ENCODE peak calls at places on chromosome 4, in nine cellular contexts. One of them, this sample, is unnamed.

GRCh38 chr4:126404549-126404948 is 1089.8 kb downstream of the FAT4 start:
- DNase-seq in thyroid gland: no peak
- DNase-seq in K562: no peak
- DNase-seq in heart left ventricle: no peak
- DNase-seq in breast epithelium: no peak
- DNase-seq in body of pancreas: no peak
- DNase-seq in spleen: no peak
- DNase-seq in gastrocnemius medialis: no peak
- DNase-seq in ovary: no peak
- DNase-seq in this sample: no peak

GRCh38 chr4:108828620-108829019 is 65.8 kb upstream of the ETNPPL start:
- DNase-seq in K562: peak
- DNase-seq in heart left ventricle: no peak
- DNase-seq in breast epithelium: no peak
- DNase-seq in ovary: no peak
- DNase-seq in gastrocnemius medialis: no peak
- DNase-seq in thyroid gland: no peak
- DNase-seq in body of pancreas: no peak
- DNase-seq in spleen: no peak
- DNase-seq in this sample: no peak

GRCh38 chr4:1401409-1402020 is 4.7 kb downstream of the NKX1-1 start:
- DNase-seq in ovary: no peak
- DNase-seq in gastrocnemius medialis: no peak
- DNase-seq in K562: no peak
- DNase-seq in breast epithelium: no peak
- DNase-seq in spleen: peak
- DNase-seq in thyroid gland: no peak
- DNase-seq in heart left ventricle: no peak
- DNase-seq in body of pancreas: peak
- DNase-seq in this sample: no peak

GRCh38 chr4:172892300-172892699 is 276.3 kb upstream of the GALNT7 start:
- DNase-seq in K562: peak
- DNase-seq in spleen: no peak
- DNase-seq in body of pancreas: no peak
- DNase-seq in ovary: no peak
- DNase-seq in breast epithelium: no peak
- DNase-seq in heart left ventricle: no peak
- DNase-seq in gastrocnemius medialis: no peak
- DNase-seq in thyroid gland: no peak
- DNase-seq in this sample: no peak

GRCh38 chr4:6421397-6421796 is 51.0 kb downstream of the PPP2R2C start:
- DNase-seq in gastrocnemius medialis: no peak
- DNase-seq in ovary: no peak
- DNase-seq in K562: no peak
- DNase-seq in heart left ventricle: no peak
- DNase-seq in breast epithelium: no peak
- DNase-seq in spleen: no peak
- DNase-seq in thyroid gland: no peak
- DNase-seq in body of pancreas: no peak
- DNase-seq in this sample: no peak

GRCh38 chr4:82017680-82018079 is 356.1 kb downstream of the HNRNPD start:
- DNase-seq in spleen: no peak
- DNase-seq in gastrocnemius medialis: no peak
- DNase-seq in heart left ventricle: no peak
- DNase-seq in body of pancreas: no peak
- DNase-seq in breast epithelium: no peak
- DNase-seq in ovary: no peak
- DNase-seq in K562: peak
- DNase-seq in thyroid gland: no peak
- DNase-seq in this sample: no peak

GRCh38 chr4:38529189-38530115 is 134.5 kb upstream of the KLF3 start:
- DNase-seq in ovary: no peak
- DNase-seq in gastrocnemius medialis: peak
- DNase-seq in heart left ventricle: peak
- DNase-seq in breast epithelium: no peak
- DNase-seq in spleen: peak
- DNase-seq in thyroid gland: peak
- DNase-seq in K562: peak
- DNase-seq in body of pancreas: peak
- DNase-seq in this sample: no peak

GRCh38 chr4:144712775-144713174 is 66.8 kb downstream of the HHIP start:
- DNase-seq in ovary: no peak
- DNase-seq in thyroid gland: no peak
- DNase-seq in gastrocnemius medialis: no peak
- DNase-seq in heart left ventricle: no peak
- DNase-seq in K562: no peak
- DNase-seq in body of pancreas: no peak
- DNase-seq in spleen: no peak
- DNase-seq in breast epithelium: no peak
- DNase-seq in this sample: no peak

GRCh38 chr4:38583102-38583501 is 80.9 kb upstream of the KLF3 start:
- DNase-seq in spleen: no peak
- DNase-seq in gastrocnemius medialis: no peak
- DNase-seq in K562: no peak
- DNase-seq in body of pancreas: no peak
- DNase-seq in ovary: no peak
- DNase-seq in breast epithelium: no peak
- DNase-seq in thyroid gland: no peak
- DNase-seq in heart left ventricle: no peak
- DNase-seq in this sample: no peak

DNA sequence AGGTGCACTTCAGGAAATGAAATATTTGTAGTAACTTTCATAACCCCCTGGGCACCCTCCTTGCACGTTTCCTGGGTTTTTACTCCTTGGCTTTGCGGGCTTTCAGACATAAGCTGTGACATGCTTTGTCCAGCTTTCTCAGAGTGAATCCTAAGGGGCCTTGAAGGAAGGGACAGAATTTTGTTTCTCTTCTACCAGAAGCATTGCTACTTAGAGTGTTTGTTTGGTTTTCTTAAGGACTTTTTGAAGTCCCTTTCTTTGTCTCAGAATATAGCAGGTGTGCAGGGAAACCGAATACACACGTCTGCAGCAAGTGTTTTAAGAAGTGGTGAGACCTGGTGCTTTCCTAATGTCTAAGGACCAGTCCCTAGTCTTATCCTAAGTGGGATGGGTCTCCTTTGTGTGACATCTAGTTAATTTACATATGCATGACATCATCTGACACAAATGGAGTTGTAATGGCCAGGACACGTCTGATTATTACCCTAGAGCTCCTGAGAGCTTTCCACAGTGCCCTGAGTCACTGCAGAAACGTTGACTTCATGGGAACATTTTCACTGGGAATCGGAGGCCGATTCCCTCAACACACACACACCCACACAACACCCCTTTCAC is 1.3 kb downstream of the FAM149A start:
- DNase-seq in spleen: no peak
- DNase-seq in body of pancreas: peak
- DNase-seq in heart left ventricle: no peak
- DNase-seq in gastrocnemius medialis: no peak
- DNase-seq in thyroid gland: no peak
- DNase-seq in breast epithelium: no peak
- DNase-seq in ovary: no peak
- DNase-seq in K562: no peak
- DNase-seq in this sample: no peak
- TF ChIP-seq POLR2A in spleen: no peak
- TF ChIP-seq POLR2A in body of pancreas: peak
- TF ChIP-seq POLR2A in heart left ventricle: no peak
- TF ChIP-seq POLR2A in gastrocnemius medialis: no peak
- TF ChIP-seq POLR2A in thyroid gland: peak
- TF ChIP-seq POLR2A in breast epithelium: no peak
- TF ChIP-seq POLR2A in ovary: no peak
- TF ChIP-seq POLR2A in K562: no peak
- TF ChIP-seq POLR2A in this sample: no peak

GRCh38 chr4:83112239-83112638 is 2.3 kb downstream of the PLAC8 start:
- DNase-seq in breast epithelium: no peak
- DNase-seq in body of pancreas: no peak
- DNase-seq in thyroid gland: no peak
- DNase-seq in gastrocnemius medialis: no peak
- DNase-seq in heart left ventricle: no peak
- DNase-seq in spleen: no peak
- DNase-seq in ovary: no peak
- DNase-seq in K562: no peak
- DNase-seq in this sample: no peak
- H3K4me3 ChIP-seq in breast epithelium: no peak
- H3K4me3 ChIP-seq in body of pancreas: no peak
- H3K4me3 ChIP-seq in thyroid gland: no peak
- H3K4me3 ChIP-seq in gastrocnemius medialis: no peak
- H3K4me3 ChIP-seq in heart left ventricle: no peak
- H3K4me3 ChIP-seq in spleen: peak
- H3K4me3 ChIP-seq in ovary: no peak
- H3K4me3 ChIP-seq in K562: no peak
- H3K4me3 ChIP-seq in this sample: no peak

GRCh38 chr4:10093273-10093621 is 23.4 kb downstream of the WDR1 start:
- DNase-seq in gastrocnemius medialis: no peak
- DNase-seq in spleen: no peak
- DNase-seq in body of pancreas: no peak
- DNase-seq in K562: no peak
- DNase-seq in thyroid gland: no peak
- DNase-seq in breast epithelium: no peak
- DNase-seq in ovary: no peak
- DNase-seq in heart left ventricle: no peak
- DNase-seq in this sample: no peak
- TF ChIP-seq POLR2A in gastrocnemius medialis: no peak
- TF ChIP-seq POLR2A in spleen: no peak
- TF ChIP-seq POLR2A in body of pancreas: no peak
- TF ChIP-seq POLR2A in K562: no peak
- TF ChIP-seq POLR2A in thyroid gland: no peak
- TF ChIP-seq POLR2A in breast epithelium: no peak
- TF ChIP-seq POLR2A in ovary: no peak
- TF ChIP-seq POLR2A in heart left ventricle: no peak
- TF ChIP-seq POLR2A in this sample: no peak

GRCh38 chr4:59553739-59554126 is 1646.4 kb upstream of the ADGRL3 start:
- DNase-seq in thyroid gland: no peak
- DNase-seq in breast epithelium: no peak
- DNase-seq in gastrocnemius medialis: no peak
- DNase-seq in body of pancreas: no peak
- DNase-seq in heart left ventricle: no peak
- DNase-seq in spleen: no peak
- DNase-seq in ovary: no peak
- DNase-seq in K562: no peak
- DNase-seq in this sample: no peak
- H3K4me3 ChIP-seq in thyroid gland: no peak
- H3K4me3 ChIP-seq in breast epithelium: peak
- H3K4me3 ChIP-seq in gastrocnemius medialis: no peak
- H3K4me3 ChIP-seq in body of pancreas: no peak
- H3K4me3 ChIP-seq in heart left ventricle: no peak
- H3K4me3 ChIP-seq in spleen: no peak
- H3K4me3 ChIP-seq in ovary: no peak
- H3K4me3 ChIP-seq in K562: no peak
- H3K4me3 ChIP-seq in this sample: peak

DNA sequence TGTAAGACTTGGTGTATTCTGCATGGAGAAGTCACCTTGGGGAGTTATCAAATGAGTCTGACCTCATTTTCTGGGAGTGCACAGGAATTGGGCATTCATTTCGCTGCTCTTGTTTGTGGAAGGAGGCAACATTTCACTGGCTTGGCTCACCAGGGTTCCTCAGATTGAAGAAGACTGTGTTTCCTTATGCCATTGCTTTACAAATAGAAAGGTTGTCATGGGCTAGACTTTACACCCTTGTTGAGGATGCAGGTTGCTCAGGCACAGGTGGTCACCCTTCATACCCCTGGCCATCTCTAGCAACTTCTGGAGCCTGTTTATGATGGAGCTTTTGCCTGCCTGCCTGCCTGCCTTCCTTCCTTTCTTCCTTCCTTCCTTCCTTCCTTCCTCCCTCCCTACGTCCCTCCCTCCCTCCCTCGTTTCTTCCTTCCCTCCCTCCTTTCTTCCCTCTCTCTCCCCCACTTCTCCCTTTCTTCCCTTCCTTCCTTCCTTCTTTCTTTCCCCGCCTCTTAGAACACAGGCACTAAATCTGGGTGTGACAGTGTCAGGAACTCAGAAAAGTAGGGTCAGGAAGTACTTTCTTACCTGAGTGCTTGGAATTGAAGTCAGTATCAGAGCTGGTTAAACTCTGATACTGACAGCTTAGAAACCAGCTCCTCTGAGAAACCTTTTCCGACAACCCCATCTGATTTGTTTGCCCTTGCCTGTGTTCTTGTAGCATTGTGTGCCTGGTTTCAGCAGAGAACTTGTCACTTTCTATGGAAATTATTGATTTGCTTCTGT is 114.2 kb downstream of the AASDH start:
- DNase-seq in breast epithelium: no peak
- DNase-seq in K562: no peak
- DNase-seq in spleen: no peak
- DNase-seq in ovary: no peak
- DNase-seq in gastrocnemius medialis: no peak
- DNase-seq in body of pancreas: no peak
- DNase-seq in thyroid gland: no peak
- DNase-seq in heart left ventricle: no peak
- DNase-seq in this sample: no peak
- TF ChIP-seq POLR2A in breast epithelium: no peak
- TF ChIP-seq POLR2A in K562: no peak
- TF ChIP-seq POLR2A in spleen: no peak
- TF ChIP-seq POLR2A in ovary: no peak
- TF ChIP-seq POLR2A in gastrocnemius medialis: no peak
- TF ChIP-seq POLR2A in body of pancreas: no peak
- TF ChIP-seq POLR2A in thyroid gland: no peak
- TF ChIP-seq POLR2A in heart left ventricle: no peak
- TF ChIP-seq POLR2A in this sample: no peak

GRCh38 chr4:185016101-185016940 is 2.0 kb upstream of the HELT start:
- DNase-seq in thyroid gland: no peak
- DNase-seq in ovary: no peak
- DNase-seq in breast epithelium: no peak
- DNase-seq in heart left ventricle: no peak
- DNase-seq in body of pancreas: no peak
- DNase-seq in spleen: no peak
- DNase-seq in K562: no peak
- DNase-seq in gastrocnemius medialis: no peak
- DNase-seq in this sample: no peak
- H3K4me3 ChIP-seq in thyroid gland: no peak
- H3K4me3 ChIP-seq in ovary: no peak
- H3K4me3 ChIP-seq in breast epithelium: no peak
- H3K4me3 ChIP-seq in heart left ventricle: no peak
- H3K4me3 ChIP-seq in body of pancreas: no peak
- H3K4me3 ChIP-seq in spleen: no peak
- H3K4me3 ChIP-seq in K562: no peak
- H3K4me3 ChIP-seq in gastrocnemius medialis: no peak
- H3K4me3 ChIP-seq in this sample: no peak

GRCh38 chr4:54233128-54233696 is 4.1 kb downstream of the PDGFRA start:
- DNase-seq in gastrocnemius medialis: peak
- DNase-seq in body of pancreas: peak
- DNase-seq in ovary: peak
- DNase-seq in breast epithelium: peak
- DNase-seq in thyroid gland: peak
- DNase-seq in K562: peak
- DNase-seq in spleen: peak
- DNase-seq in heart left ventricle: peak
- DNase-seq in this sample: peak
- TF ChIP-seq POLR2A in gastrocnemius medialis: no peak
- TF ChIP-seq POLR2A in body of pancreas: no peak
- TF ChIP-seq POLR2A in ovary: no peak
- TF ChIP-seq POLR2A in breast epithelium: no peak
- TF ChIP-seq POLR2A in thyroid gland: no peak
- TF ChIP-seq POLR2A in K562: no peak
- TF ChIP-seq POLR2A in spleen: no peak
- TF ChIP-seq POLR2A in heart left ventricle: no peak
- TF ChIP-seq POLR2A in this sample: no peak

GRCh38 chr4:119297795-119298194 is 24.1 kb downstream of the FABP2 start:
- DNase-seq in ovary: no peak
- DNase-seq in spleen: no peak
- DNase-seq in heart left ventricle: no peak
- DNase-seq in thyroid gland: no peak
- DNase-seq in body of pancreas: no peak
- DNase-seq in breast epithelium: no peak
- DNase-seq in gastrocnemius medialis: no peak
- DNase-seq in K562: no peak
- DNase-seq in this sample: no peak
- H3K4me3 ChIP-seq in ovary: no peak
- H3K4me3 ChIP-seq in spleen: no peak
- H3K4me3 ChIP-seq in heart left ventricle: no peak
- H3K4me3 ChIP-seq in thyroid gland: no peak
- H3K4me3 ChIP-seq in body of pancreas: no peak
- H3K4me3 ChIP-seq in breast epithelium: no peak
- H3K4me3 ChIP-seq in gastrocnemius medialis: peak
- H3K4me3 ChIP-seq in K562: no peak
- H3K4me3 ChIP-seq in this sample: no peak

GRCh38 chr4:76897522-76898384 is at the start of gene SOWAHB:
- DNase-seq in spleen: no peak
- DNase-seq in ovary: peak
- DNase-seq in gastrocnemius medialis: no peak
- DNase-seq in breast epithelium: peak
- DNase-seq in K562: no peak
- DNase-seq in thyroid gland: peak
- DNase-seq in heart left ventricle: no peak
- DNase-seq in body of pancreas: peak
- DNase-seq in this sample: peak
- TF ChIP-seq POLR2A in spleen: no peak
- TF ChIP-seq POLR2A in ovary: no peak
- TF ChIP-seq POLR2A in gastrocnemius medialis: no peak
- TF ChIP-seq POLR2A in breast epithelium: no peak
- TF ChIP-seq POLR2A in K562: no peak
- TF ChIP-seq POLR2A in thyroid gland: peak
- TF ChIP-seq POLR2A in heart left ventricle: no peak
- TF ChIP-seq POLR2A in body of pancreas: peak
- TF ChIP-seq POLR2A in this sample: no peak